ENCODE peak calls at places on chromosome 14, in six cellular contexts. One of them, this sample, is unnamed.

GRCh38 chr14:92974541-92975345 is 51.8 kb downstream of the CHGA start:
- DNase-seq in GM12878: no peak
- DNase-seq in A549: no peak
- DNase-seq in K562: no peak
- DNase-seq in endothelial cell of umbilical vein: no peak
- DNase-seq in HepG2: no peak
- DNase-seq in this sample: no peak

GRCh38 chr14:34229140-34229539 is 232.9 kb downstream of the SPTSSA start:
- DNase-seq in GM12878: no peak
- DNase-seq in A549: no peak
- DNase-seq in K562: no peak
- DNase-seq in endothelial cell of umbilical vein: no peak
- DNase-seq in HepG2: no peak
- DNase-seq in this sample: no peak

GRCh38 chr14:56580317-56580711 is 716 bp downstream of the TMEM260 start:
- DNase-seq in GM12878: no peak
- DNase-seq in A549: no peak
- DNase-seq in K562: no peak
- DNase-seq in endothelial cell of umbilical vein: no peak
- DNase-seq in HepG2: no peak
- DNase-seq in this sample: no peak

GRCh38 chr14:39621223-39621622 is 189.0 kb upstream of the FBXO33 start:
- DNase-seq in GM12878: no peak
- DNase-seq in A549: no peak
- DNase-seq in K562: no peak
- DNase-seq in endothelial cell of umbilical vein: no peak
- DNase-seq in HepG2: no peak
- DNase-seq in this sample: no peak

GRCh38 chr14:37230551-37231194 is 32.9 kb downstream of the MIPOL1 start:
- DNase-seq in GM12878: no peak
- DNase-seq in A549: peak
- DNase-seq in K562: peak
- DNase-seq in endothelial cell of umbilical vein: peak
- DNase-seq in HepG2: peak
- DNase-seq in this sample: peak

GRCh38 chr14:43729149-43729548 is 777.9 kb downstream of the FSCB start:
- DNase-seq in GM12878: no peak
- DNase-seq in A549: no peak
- DNase-seq in K562: no peak
- DNase-seq in endothelial cell of umbilical vein: no peak
- DNase-seq in HepG2: peak
- DNase-seq in this sample: peak

GRCh38 chr14:93245764-93246420 is 38.8 kb downstream of the UBR7 start:
- DNase-seq in GM12878: no peak
- DNase-seq in A549: no peak
- DNase-seq in K562: no peak
- DNase-seq in endothelial cell of umbilical vein: no peak
- DNase-seq in HepG2: no peak
- DNase-seq in this sample: no peak

GRCh38 chr14:102362084-102362483 is 606 bp downstream of the CINP start:
- DNase-seq in GM12878: peak
- DNase-seq in A549: no peak
- DNase-seq in K562: no peak
- DNase-seq in endothelial cell of umbilical vein: no peak
- DNase-seq in HepG2: no peak
- DNase-seq in this sample: peak

GRCh38 chr14:73786942-73787759 is 64.5 kb upstream of the PTGR2 start:
- DNase-seq in GM12878: no peak
- DNase-seq in A549: peak
- DNase-seq in K562: peak
- DNase-seq in endothelial cell of umbilical vein: peak
- DNase-seq in HepG2: no peak
- DNase-seq in this sample: peak

GRCh38 chr14:93036652-93037341 is 78.9 kb downstream of the ITPK1 start:
- DNase-seq in GM12878: no peak
- DNase-seq in A549: peak
- DNase-seq in K562: no peak
- DNase-seq in endothelial cell of umbilical vein: peak
- DNase-seq in HepG2: peak
- DNase-seq in this sample: peak

GRCh38 chr14:95095991-95096390 is 61.3 kb downstream of the DICER1 start:
- DNase-seq in GM12878: no peak
- DNase-seq in A549: no peak
- DNase-seq in K562: no peak
- DNase-seq in endothelial cell of umbilical vein: no peak
- DNase-seq in HepG2: no peak
- DNase-seq in this sample: no peak

GRCh38 chr14:103686831-103687485 is 28.3 kb downstream of the XRCC3 start:
- DNase-seq in GM12878: no peak
- DNase-seq in A549: no peak
- DNase-seq in K562: no peak
- DNase-seq in endothelial cell of umbilical vein: no peak
- DNase-seq in HepG2: no peak
- DNase-seq in this sample: no peak

GRCh38 chr14:104016873-104017650 is 68.4 kb upstream of the ASPG start:
- DNase-seq in GM12878: no peak
- DNase-seq in A549: no peak
- DNase-seq in K562: no peak
- DNase-seq in endothelial cell of umbilical vein: no peak
- DNase-seq in HepG2: no peak
- DNase-seq in this sample: peak

GRCh38 chr14:53880761-53881160 is 75.9 kb downstream of the BMP4 start:
- DNase-seq in GM12878: no peak
- DNase-seq in A549: no peak
- DNase-seq in K562: no peak
- DNase-seq in endothelial cell of umbilical vein: peak
- DNase-seq in HepG2: no peak
- DNase-seq in this sample: no peak

GRCh38 chr14:52835122-52835903 is 43.9 kb upstream of the GNPNAT1 start:
- DNase-seq in GM12878: no peak
- DNase-seq in A549: peak
- DNase-seq in K562: no peak
- DNase-seq in endothelial cell of umbilical vein: no peak
- DNase-seq in HepG2: no peak
- DNase-seq in this sample: no peak

GRCh38 chr14:53389207-53389606 is 236.1 kb upstream of the DDHD1 start:
- DNase-seq in GM12878: no peak
- DNase-seq in A549: no peak
- DNase-seq in K562: no peak
- DNase-seq in endothelial cell of umbilical vein: peak
- DNase-seq in HepG2: no peak
- DNase-seq in this sample: no peak

GRCh38 chr14:32637582-32637981 is 301.1 kb upstream of the NPAS3 start:
- DNase-seq in GM12878: no peak
- DNase-seq in A549: no peak
- DNase-seq in K562: no peak
- DNase-seq in endothelial cell of umbilical vein: no peak
- DNase-seq in HepG2: no peak
- DNase-seq in this sample: no peak

GRCh38 chr14:65229431-65230286 is 127.3 kb upstream of the MAX start:
- DNase-seq in GM12878: no peak
- DNase-seq in A549: no peak
- DNase-seq in K562: peak
- DNase-seq in endothelial cell of umbilical vein: peak
- DNase-seq in HepG2: peak
- DNase-seq in this sample: no peak

GRCh38 chr14:53516261-53516774 is 363.2 kb upstream of the DDHD1 start:
- DNase-seq in GM12878: no peak
- DNase-seq in A549: no peak
- DNase-seq in K562: no peak
- DNase-seq in endothelial cell of umbilical vein: no peak
- DNase-seq in HepG2: no peak
- DNase-seq in this sample: no peak

GRCh38 chr14:104244221-104245011 is 106.0 kb downstream of the KIF26A start:
- DNase-seq in GM12878: no peak
- DNase-seq in A549: no peak
- DNase-seq in K562: no peak
- DNase-seq in endothelial cell of umbilical vein: no peak
- DNase-seq in HepG2: no peak
- DNase-seq in this sample: no peak

GRCh38 chr14:68734231-68734732 is 58.6 kb downstream of the ZFP36L1 start:
- DNase-seq in GM12878: peak
- DNase-seq in A549: no peak
- DNase-seq in K562: no peak
- DNase-seq in endothelial cell of umbilical vein: peak
- DNase-seq in HepG2: no peak
- DNase-seq in this sample: peak

GRCh38 chr14:22871200-22871961 is at the start of gene LRP10:
- DNase-seq in GM12878: peak
- DNase-seq in A549: peak
- DNase-seq in K562: peak
- DNase-seq in endothelial cell of umbilical vein: peak
- DNase-seq in HepG2: peak
- DNase-seq in this sample: peak

GRCh38 chr14:104276435-104276834 is 138.0 kb downstream of the KIF26A start:
- DNase-seq in GM12878: no peak
- DNase-seq in A549: no peak
- DNase-seq in K562: no peak
- DNase-seq in endothelial cell of umbilical vein: no peak
- DNase-seq in HepG2: no peak
- DNase-seq in this sample: no peak

GRCh38 chr14:56216631-56217379 is 98.6 kb downstream of the PELI2 start:
- DNase-seq in GM12878: no peak
- DNase-seq in A549: no peak
- DNase-seq in K562: peak
- DNase-seq in endothelial cell of umbilical vein: peak
- DNase-seq in HepG2: no peak
- DNase-seq in this sample: peak

GRCh38 chr14:50107850-50108249 is 8.5 kb downstream of the VCPKMT start:
- DNase-seq in GM12878: no peak
- DNase-seq in A549: no peak
- DNase-seq in K562: no peak
- DNase-seq in endothelial cell of umbilical vein: no peak
- DNase-seq in HepG2: no peak
- DNase-seq in this sample: no peak

GRCh38 chr14:50106178-50106577 is 10.2 kb downstream of the VCPKMT start:
- DNase-seq in GM12878: no peak
- DNase-seq in A549: no peak
- DNase-seq in K562: no peak
- DNase-seq in endothelial cell of umbilical vein: no peak
- DNase-seq in HepG2: no peak
- DNase-seq in this sample: no peak

GRCh38 chr14:50110323-50111037 is 5.9 kb downstream of the VCPKMT start:
- DNase-seq in GM12878: no peak
- DNase-seq in A549: no peak
- DNase-seq in K562: no peak
- DNase-seq in endothelial cell of umbilical vein: no peak
- DNase-seq in HepG2: no peak
- DNase-seq in this sample: no peak

GRCh38 chr14:50113381-50113811 is 3.0 kb downstream of the VCPKMT start:
- DNase-seq in GM12878: no peak
- DNase-seq in A549: no peak
- DNase-seq in K562: no peak
- DNase-seq in endothelial cell of umbilical vein: no peak
- DNase-seq in HepG2: no peak
- DNase-seq in this sample: no peak

GRCh38 chr14:50109342-50109741 is 7.0 kb downstream of the VCPKMT start:
- DNase-seq in GM12878: no peak
- DNase-seq in A549: peak
- DNase-seq in K562: no peak
- DNase-seq in endothelial cell of umbilical vein: peak
- DNase-seq in HepG2: peak
- DNase-seq in this sample: no peak
- TF ChIP-seq CTCF in GM12878: no peak
- TF ChIP-seq CTCF in A549: peak
- TF ChIP-seq CTCF in K562: no peak
- TF ChIP-seq CTCF in endothelial cell of umbilical vein: no peak
- TF ChIP-seq CTCF in HepG2: no peak
- TF ChIP-seq CTCF in this sample: peak

GRCh38 chr14:105748204-105748578 is 221.8 kb downstream of the TMEM121 start:
- DNase-seq in GM12878: no peak
- DNase-seq in A549: peak
- DNase-seq in K562: no peak
- DNase-seq in endothelial cell of umbilical vein: no peak
- DNase-seq in HepG2: no peak
- DNase-seq in this sample: no peak
- TF ChIP-seq MYC in GM12878: no peak
- TF ChIP-seq MYC in A549: no peak
- TF ChIP-seq MYC in K562: no peak
- TF ChIP-seq MYC in endothelial cell of umbilical vein: no peak
- TF ChIP-seq MYC in HepG2: no peak
- TF ChIP-seq MYC in this sample: no peak

DNA sequence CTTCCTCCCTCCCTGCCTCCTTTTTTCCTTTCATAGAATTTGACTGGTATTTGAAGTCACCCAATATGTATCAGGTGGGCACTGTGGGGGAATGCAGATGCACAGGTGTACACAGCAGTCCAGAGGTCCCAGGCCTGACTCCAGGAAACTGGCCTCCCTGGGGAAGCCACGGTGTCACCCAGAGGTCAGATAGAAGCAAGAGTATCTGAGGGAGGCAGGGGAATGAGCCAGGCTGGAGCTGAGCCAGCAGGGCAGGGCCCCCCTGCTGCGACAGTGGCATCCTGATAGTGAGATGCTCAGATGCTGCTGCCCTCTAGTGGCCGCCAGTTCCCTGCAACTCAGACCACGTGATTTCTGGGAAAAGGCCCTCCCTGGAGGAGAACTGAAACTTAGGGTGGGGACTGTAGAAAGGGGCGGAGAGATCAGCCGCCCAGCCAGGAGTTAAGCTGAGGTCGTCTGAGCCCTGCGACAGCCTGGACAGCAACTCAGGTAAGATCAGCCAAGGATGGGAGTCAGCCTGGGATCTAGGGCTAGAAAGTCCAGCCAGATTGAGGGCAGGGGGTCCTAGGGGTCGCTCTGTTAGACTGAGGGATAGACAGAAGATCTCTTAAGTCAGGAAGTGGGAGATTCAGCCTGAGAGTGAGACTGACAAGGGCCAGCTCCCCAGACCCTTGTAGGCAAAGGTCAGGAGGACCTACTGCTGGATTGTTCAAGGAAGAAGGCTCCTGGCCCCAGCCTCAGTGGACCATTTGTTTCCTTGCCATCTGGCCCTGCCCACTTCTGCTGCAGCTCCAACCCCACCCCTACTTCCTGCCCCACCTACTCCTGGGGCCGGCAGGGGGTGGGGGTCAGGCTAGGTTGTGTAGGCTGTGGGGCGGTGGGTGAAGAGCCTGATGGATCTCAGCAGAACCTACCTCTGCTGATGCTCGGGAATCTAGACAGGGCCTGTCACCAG is at the start of gene IRF9:
- DNase-seq in GM12878: peak
- DNase-seq in A549: peak
- DNase-seq in K562: peak
- DNase-seq in endothelial cell of umbilical vein: peak
- DNase-seq in HepG2: peak
- DNase-seq in this sample: peak
- TF ChIP-seq POLR2A in GM12878: peak
- TF ChIP-seq POLR2A in A549: no peak
- TF ChIP-seq POLR2A in K562: peak
- TF ChIP-seq POLR2A in endothelial cell of umbilical vein: peak
- TF ChIP-seq POLR2A in HepG2: no peak
- TF ChIP-seq POLR2A in this sample: no peak

GRCh38 chr14:63689132-63689531 is 38.7 kb downstream of the SGPP1 start:
- DNase-seq in GM12878: no peak
- DNase-seq in A549: no peak
- DNase-seq in K562: no peak
- DNase-seq in endothelial cell of umbilical vein: no peak
- DNase-seq in HepG2: no peak
- DNase-seq in this sample: no peak

GRCh38 chr14:63686926-63687325 is 40.9 kb downstream of the SGPP1 start:
- DNase-seq in GM12878: no peak
- DNase-seq in A549: no peak
- DNase-seq in K562: no peak
- DNase-seq in endothelial cell of umbilical vein: no peak
- DNase-seq in HepG2: no peak
- DNase-seq in this sample: no peak

GRCh38 chr14:63692309-63693020 is 35.4 kb downstream of the SGPP1 start:
- DNase-seq in GM12878: no peak
- DNase-seq in A549: no peak
- DNase-seq in K562: no peak
- DNase-seq in endothelial cell of umbilical vein: no peak
- DNase-seq in HepG2: no peak
- DNase-seq in this sample: peak
- TF ChIP-seq CTCF in GM12878: no peak
- TF ChIP-seq CTCF in A549: no peak
- TF ChIP-seq CTCF in K562: no peak
- TF ChIP-seq CTCF in endothelial cell of umbilical vein: no peak
- TF ChIP-seq CTCF in HepG2: no peak
- TF ChIP-seq CTCF in this sample: no peak

This sample was measured in NB4.